ENCODE peak calls at places on chromosome 22, in seven cellular contexts. O, Y, N, R, A, G and F are unnamed samples.

GRCh38 chr22:41446639-41447434 is at the start of gene TOB2:
- DNase-seq in O (peak; percentile 96), Y (peak; percentile 95), N (peak; percentile 77), R (peak; percentile 90), A (peak; percentile 97), G (peak; percentile 79), F (peak; percentile 92)

GRCh38 chr22:39646614-39647210 is 76.2 kb downstream of the CACNA1I start:
- DNase-seq in O (no peak), Y (no peak), N (no peak), R (no peak), A (no peak), G (no peak), F (no peak)

GRCh38 chr22:25388866-25389540 is 169.6 kb downstream of the CRYBB2 start:
- DNase-seq in O (peak; percentile 84), Y (no peak), N (no peak), R (no peak), A (no peak), G (no peak), F (no peak)

GRCh38 chr22:50600541-50600940 is at the start of gene MAPK8IP2:
- DNase-seq in O (no peak), Y (no peak), N (peak; percentile 75), R (no peak), A (no peak), G (no peak), F (no peak)

GRCh38 chr22:22465094-22465602 is 43.4 kb downstream of the ZNF280B start:
- DNase-seq in O (no peak), Y (no peak), N (no peak), R (no peak), A (no peak), G (no peak), F (no peak)

GRCh38 chr22:48754611-48755331 is 1072.9 kb downstream of the BRD1 start:
- DNase-seq in O (no peak), Y (no peak), N (peak; percentile 8), R (no peak), A (peak; percentile 70), G (no peak), F (peak; percentile 12)

GRCh38 chr22:39144101-39144815 is 8.2 kb downstream of the CBX7 start:
- DNase-seq in O (peak; percentile 77), Y (peak; percentile 58), N (peak; percentile 35), R (peak; percentile 28), A (peak; percentile 81), G (no peak), F (peak; percentile 27)

GRCh38 chr22:49100764-49101163 is 726.9 kb downstream of the BRD1 start:
- DNase-seq in O (no peak), Y (no peak), N (no peak), R (no peak), A (no peak), G (no peak), F (no peak)

GRCh38 chr22:23692598-23693291 is 1.9 kb downstream of the RGL4 start:
- DNase-seq in O (peak; percentile 28), Y (no peak), N (peak; percentile 79), R (no peak), A (no peak), G (no peak), F (no peak)

GRCh38 chr22:48398181-48398905 is 1429.3 kb downstream of the BRD1 start:
- DNase-seq in O (no peak), Y (no peak), N (no peak), R (no peak), A (peak; percentile 73), G (no peak), F (no peak)

GRCh38 chr22:46022881-46023512 is 46.0 kb upstream of the WNT7B start:
- DNase-seq in O (no peak), Y (no peak), N (no peak), R (no peak), A (no peak), G (no peak), F (no peak)

GRCh38 chr22:29907753-29908515 is 25.0 kb downstream of the MTMR3 start:
- DNase-seq in O (peak; percentile 11), Y (no peak), N (peak; percentile 54), R (no peak), A (no peak), G (peak; percentile 94), F (no peak)

GRCh38 chr22:32997295-32997694 is 60.9 kb downstream of the SYN3 start:
- DNase-seq in O (no peak), Y (no peak), N (no peak), R (no peak), A (peak; percentile 56), G (no peak), F (no peak)

GRCh38 chr22:27918351-27919221 is 470 bp downstream of the PITPNB start:
- DNase-seq in O (peak; percentile 71), Y (peak; percentile 39), N (peak; percentile 79), R (peak; percentile 4), A (peak; percentile 87), G (peak; percentile 31), F (peak; percentile 18)

GRCh38 chr22:23655891-23656475 is 23.9 kb upstream of the DRICH1 start:
- DNase-seq in O (no peak), Y (no peak), N (no peak), R (no peak), A (no peak), G (no peak), F (no peak)

GRCh38 chr22:45534339-45535192 is 31.9 kb downstream of the FBLN1 start:
- DNase-seq in O (no peak), Y (no peak), N (no peak), R (no peak), A (no peak), G (no peak), F (no peak)

GRCh38 chr22:31681625-31682345 is 19.8 kb upstream of the PISD start:
- DNase-seq in O (no peak), Y (no peak), N (no peak), R (no peak), A (no peak), G (no peak), F (no peak)

GRCh38 chr22:27512283-27512761 is 289.2 kb downstream of the MN1 start:
- DNase-seq in O (no peak), Y (no peak), N (no peak), R (no peak), A (no peak), G (peak; percentile 91), F (no peak)

GRCh38 chr22:25698461-25698860 is 43.5 kb upstream of the MYO18B start:
- DNase-seq in O (no peak), Y (no peak), N (no peak), R (no peak), A (no peak), G (no peak), F (no peak)

GRCh38 chr22:41094036-41094435 is 1.6 kb downstream of the EP300 start:
- DNase-seq in O (peak; percentile 35), Y (no peak), N (no peak), R (no peak), A (no peak), G (no peak), F (no peak)

GRCh38 chr22:18062421-18062820 is 15.4 kb upstream of the PEX26 start:
- DNase-seq in O (no peak), Y (no peak), N (no peak), R (no peak), A (no peak), G (no peak), F (no peak)

GRCh38 chr22:39239561-39240423 is 5.0 kb downstream of the PDGFB start:
- DNase-seq in O (no peak), Y (peak; percentile 37), N (no peak), R (no peak), A (no peak), G (no peak), F (no peak)

GRCh38 chr22:43743131-43743530 is 69.0 kb downstream of the EFCAB6 start:
- DNase-seq in O (no peak), Y (no peak), N (peak; percentile 63), R (no peak), A (no peak), G (no peak), F (no peak)